ENCODE peak calls at places on chromosomes 7 and 10, in five cellular contexts. U, K, V, S and B are unnamed samples.
A peak's percentile ranks its signal among the peaks of the same experiment; 100 is the strongest.

GRCh38 chr10:121527690-121528089 is 70.6 kb downstream of the FGFR2 start:
- DNase-seq in S (no peak), K (no peak), V (no peak), U (no peak), B (no peak)

GRCh38 chr10:114748270-114748669 is 73.3 kb upstream of the FHIP2A start:
- DNase-seq in S (no peak), U (no peak), K (no peak), V (no peak), B (no peak)

GRCh38 chr10:120586471-120586872 is 129.4 kb downstream of the PLPP4 start:
- DNase-seq in V (peak; percentile 60), U (no peak), S (no peak), K (no peak), B (no peak)

GRCh38 chr10:25502453-25502852 is 327.7 kb downstream of the GPR158 start:
- DNase-seq in U (no peak), V (no peak), K (no peak), S (no peak), B (no peak)

GRCh38 chr7:13276977-13277376 is 589.5 kb downstream of the ARL4A start:
- DNase-seq in K (no peak), U (no peak), S (no peak), V (peak; percentile 24), B (no peak)

GRCh38 chr10:77977016-77977415 is 50.5 kb upstream of the DLG5 start:
- DNase-seq in S (no peak), V (no peak), U (no peak), K (no peak), B (no peak)

GRCh38 chr7:108001759-108002725 is 919 bp downstream of the LAMB1 start:
- DNase-seq in V (no peak), U (peak; percentile 8), K (no peak), S (no peak), B (peak; percentile 16)

GRCh38 chr10:86390337-86391120 is 23.9 kb upstream of the GRID1 start:
- DNase-seq in U (no peak), V (no peak), S (no peak), K (no peak), B (no peak)

GRCh38 chr7:37371755-37372154 is 76.9 kb downstream of the ELMO1 start:
- DNase-seq in K (no peak), U (no peak), S (no peak), V (no peak), B (no peak)

GRCh38 chr7:494261-494687 is 25.4 kb downstream of the PDGFA start:
- DNase-seq in K (no peak), U (no peak), S (no peak), V (no peak), B (peak; percentile 92)

GRCh38 chr10:98253499-98253898 is 14.5 kb downstream of the LOXL4 start:
- DNase-seq in V (no peak), U (no peak), S (no peak), K (no peak), B (no peak)

GRCh38 chr7:119660085-119660484 is 612.9 kb upstream of the KCND2 start:
- DNase-seq in S (no peak), K (no peak), U (no peak), V (no peak), B (no peak)

GRCh38 chr10:130395248-130395936 is 259.2 kb downstream of the GLRX3 start:
- DNase-seq in K (no peak), V (no peak), U (no peak), S (no peak), B (no peak)

GRCh38 chr10:36172574-36172973 is 530.5 kb upstream of the FZD8 start:
- DNase-seq in S (no peak), V (peak; percentile 90), U (no peak), K (no peak), B (no peak)

GRCh38 chr10:93612237-93612636 is at the start of gene PDE6C:
- DNase-seq in K (no peak), U (no peak), V (no peak), S (no peak), B (no peak)

GRCh38 chr10:129755075-129756020 is 208.7 kb downstream of the EBF3 start:
- DNase-seq in S (no peak), V (no peak), U (no peak), K (no peak), B (no peak)

GRCh38 chr10:32971536-32972091 is 13.6 kb upstream of the ITGB1 start:
- DNase-seq in S (no peak), K (no peak), V (peak; percentile 73), U (no peak), B (no peak)

GRCh38 chr7:136997735-136998134 is 129.3 kb downstream of the CHRM2 start:
- DNase-seq in K (no peak), V (no peak), S (no peak), U (no peak), B (no peak)